ENCODE peak calls at places on chromosome 13, in seven cellular contexts. One of them, this sample, is unnamed.

GRCh38 chr13:33723772-33724435 is 94.0 kb upstream of the RFC3 start:
- DNase-seq in mesenchymal stem cell: peak; percentile 88
- DNase-seq in mesendoderm: peak; percentile 95
- DNase-seq in H9: peak; percentile 86
- DNase-seq in H1: peak; percentile 63
- DNase-seq in trophoblast cell: peak; percentile 71
- DNase-seq in IMR-90: peak; percentile 85
- DNase-seq in this sample: peak; percentile 70

GRCh38 chr13:79909664-79910063 is 428.7 kb downstream of the NDFIP2 start:
- DNase-seq in mesenchymal stem cell: no peak
- DNase-seq in IMR-90: no peak
- DNase-seq in mesendoderm: no peak
- DNase-seq in H1: no peak
- DNase-seq in H9: no peak
- DNase-seq in trophoblast cell: no peak
- DNase-seq in this sample: no peak

GRCh38 chr13:83880275-83881027 is 1.8 kb downstream of the SLITRK1 start:
- DNase-seq in mesenchymal stem cell: no peak
- DNase-seq in IMR-90: no peak
- DNase-seq in H1: peak; percentile 48
- DNase-seq in H9: peak; percentile 30
- DNase-seq in mesendoderm: no peak
- DNase-seq in trophoblast cell: no peak
- DNase-seq in this sample: no peak

GRCh38 chr13:62781866-62782265 is 1366.2 kb upstream of the PCDH20 start:
- DNase-seq in mesenchymal stem cell: no peak
- DNase-seq in mesendoderm: no peak
- DNase-seq in IMR-90: peak; percentile 66
- DNase-seq in trophoblast cell: no peak
- DNase-seq in H9: no peak
- DNase-seq in H1: no peak
- DNase-seq in this sample: no peak

GRCh38 chr13:30690282-30691188 is 44.8 kb upstream of the ALOX5AP start:
- DNase-seq in H9: no peak
- DNase-seq in H1: no peak
- DNase-seq in mesenchymal stem cell: peak; percentile 97
- DNase-seq in IMR-90: peak; percentile 99
- DNase-seq in trophoblast cell: peak; percentile 92
- DNase-seq in mesendoderm: peak; percentile 44
- DNase-seq in this sample: no peak

GRCh38 chr13:76350399-76350798 is 535.8 kb downstream of the KCTD12 start:
- DNase-seq in H9: no peak
- DNase-seq in IMR-90: peak; percentile 16
- DNase-seq in mesenchymal stem cell: peak; percentile 26
- DNase-seq in H1: no peak
- DNase-seq in mesendoderm: no peak
- DNase-seq in trophoblast cell: peak; percentile 38
- DNase-seq in this sample: no peak

GRCh38 chr13:113442354-113442984 is 10.8 kb downstream of the ADPRHL1 start:
- DNase-seq in mesendoderm: no peak
- DNase-seq in mesenchymal stem cell: no peak
- DNase-seq in H9: no peak
- DNase-seq in IMR-90: no peak
- DNase-seq in trophoblast cell: no peak
- DNase-seq in H1: no peak
- DNase-seq in this sample: no peak

GRCh38 chr13:111912991-111913781 is 153.8 kb upstream of the SOX1 start:
- DNase-seq in H1: peak; percentile 39
- DNase-seq in IMR-90: no peak
- DNase-seq in mesendoderm: no peak
- DNase-seq in mesenchymal stem cell: no peak
- DNase-seq in H9: peak; percentile 22
- DNase-seq in trophoblast cell: peak; percentile 69
- DNase-seq in this sample: no peak

GRCh38 chr13:31965361-31966066 is 66.1 kb upstream of the FRY start:
- DNase-seq in H9: no peak
- DNase-seq in mesendoderm: no peak
- DNase-seq in IMR-90: peak; percentile 84
- DNase-seq in H1: no peak
- DNase-seq in mesenchymal stem cell: peak; percentile 91
- DNase-seq in trophoblast cell: no peak
- DNase-seq in this sample: no peak

GRCh38 chr13:73336789-73337188 is 278.0 kb downstream of the KLF5 start:
- DNase-seq in mesendoderm: no peak
- DNase-seq in trophoblast cell: peak; percentile 71
- DNase-seq in IMR-90: no peak
- DNase-seq in H1: no peak
- DNase-seq in mesenchymal stem cell: no peak
- DNase-seq in H9: no peak
- DNase-seq in this sample: no peak

GRCh38 chr13:84137292-84137691 is 255.0 kb upstream of the SLITRK1 start:
- DNase-seq in H1: no peak
- DNase-seq in mesenchymal stem cell: peak; percentile 28
- DNase-seq in H9: no peak
- DNase-seq in mesendoderm: no peak
- DNase-seq in trophoblast cell: no peak
- DNase-seq in IMR-90: no peak
- DNase-seq in this sample: no peak

GRCh38 chr13:98761126-98761978 is 8.9 kb upstream of the SLC15A1 start:
- DNase-seq in mesenchymal stem cell: peak; percentile 85
- DNase-seq in mesendoderm: no peak
- DNase-seq in IMR-90: peak; percentile 74
- DNase-seq in trophoblast cell: no peak
- DNase-seq in H9: no peak
- DNase-seq in H1: no peak
- DNase-seq in this sample: no peak

GRCh38 chr13:88586263-88586662 is 915.1 kb downstream of the SLITRK5 start:
- DNase-seq in IMR-90: no peak
- DNase-seq in trophoblast cell: no peak
- DNase-seq in H9: no peak
- DNase-seq in mesendoderm: peak; percentile 40
- DNase-seq in mesenchymal stem cell: peak; percentile 11
- DNase-seq in H1: no peak
- DNase-seq in this sample: no peak

GRCh38 chr13:59319276-59319675 is 844.5 kb downstream of the DIAPH3 start:
- DNase-seq in IMR-90: no peak
- DNase-seq in mesenchymal stem cell: no peak
- DNase-seq in trophoblast cell: no peak
- DNase-seq in H9: no peak
- DNase-seq in H1: no peak
- DNase-seq in mesendoderm: no peak
- DNase-seq in this sample: no peak

GRCh38 chr13:96542986-96543385 is 451.3 kb downstream of the OXGR1 start:
- DNase-seq in H9: no peak
- DNase-seq in mesenchymal stem cell: no peak
- DNase-seq in H1: no peak
- DNase-seq in mesendoderm: no peak
- DNase-seq in IMR-90: no peak
- DNase-seq in trophoblast cell: peak; percentile 68
- DNase-seq in this sample: no peak

GRCh38 chr13:98335721-98336120 is 158.7 kb upstream of the RNF113B start:
- DNase-seq in trophoblast cell: no peak
- DNase-seq in H9: no peak
- DNase-seq in mesendoderm: peak; percentile 62
- DNase-seq in mesenchymal stem cell: no peak
- DNase-seq in H1: no peak
- DNase-seq in IMR-90: no peak
- DNase-seq in this sample: no peak

GRCh38 chr13:38045278-38046048 is 175.9 kb upstream of the TRPC4 start:
- DNase-seq in trophoblast cell: peak; percentile 7
- DNase-seq in H1: no peak
- DNase-seq in H9: peak; percentile 43
- DNase-seq in mesendoderm: peak; percentile 76
- DNase-seq in mesenchymal stem cell: peak; percentile 61
- DNase-seq in IMR-90: peak; percentile 33
- DNase-seq in this sample: peak; percentile 3

GRCh38 chr13:86909318-86909717 is 761.9 kb upstream of the SLITRK5 start:
- DNase-seq in mesendoderm: no peak
- DNase-seq in IMR-90: no peak
- DNase-seq in mesenchymal stem cell: no peak
- DNase-seq in H1: no peak
- DNase-seq in H9: no peak
- DNase-seq in trophoblast cell: no peak
- DNase-seq in this sample: no peak

GRCh38 chr13:73957889-73958288 is 176.3 kb downstream of the KLF12 start:
- DNase-seq in trophoblast cell: no peak
- DNase-seq in H1: no peak
- DNase-seq in IMR-90: no peak
- DNase-seq in H9: no peak
- DNase-seq in mesenchymal stem cell: no peak
- DNase-seq in mesendoderm: no peak
- DNase-seq in this sample: no peak

GRCh38 chr13:34864650-34865049 is 77.4 kb upstream of the NBEA start:
- DNase-seq in mesendoderm: no peak
- DNase-seq in trophoblast cell: no peak
- DNase-seq in H9: no peak
- DNase-seq in H1: no peak
- DNase-seq in mesenchymal stem cell: no peak
- DNase-seq in IMR-90: no peak
- DNase-seq in this sample: no peak

GRCh38 chr13:48831248-48831647 is 144.5 kb upstream of the FNDC3A start:
- DNase-seq in mesendoderm: no peak
- DNase-seq in H9: no peak
- DNase-seq in IMR-90: peak; percentile 31
- DNase-seq in trophoblast cell: no peak
- DNase-seq in H1: no peak
- DNase-seq in mesenchymal stem cell: peak; percentile 32
- DNase-seq in this sample: no peak

GRCh38 chr13:113471844-113472243 is 18.6 kb upstream of the ADPRHL1 start:
- DNase-seq in IMR-90: no peak
- DNase-seq in H1: no peak
- DNase-seq in mesendoderm: no peak
- DNase-seq in mesenchymal stem cell: no peak
- DNase-seq in H9: no peak
- DNase-seq in trophoblast cell: no peak
- DNase-seq in this sample: no peak

GRCh38 chr13:112374271-112374670 is 1.9 kb upstream of the SPACA7 start:
- DNase-seq in IMR-90: no peak
- DNase-seq in trophoblast cell: no peak
- DNase-seq in mesendoderm: no peak
- DNase-seq in mesenchymal stem cell: no peak
- DNase-seq in H1: no peak
- DNase-seq in H9: no peak
- DNase-seq in this sample: no peak

GRCh38 chr13:95188128-95188527 is 113.1 kb downstream of the ABCC4 start:
- DNase-seq in IMR-90: no peak
- DNase-seq in trophoblast cell: no peak
- DNase-seq in H9: no peak
- DNase-seq in mesenchymal stem cell: peak; percentile 30
- DNase-seq in H1: no peak
- DNase-seq in mesendoderm: no peak
- DNase-seq in this sample: no peak

GRCh38 chr13:31951215-31951678 is 80.3 kb upstream of the FRY start:
- DNase-seq in trophoblast cell: peak; percentile 64
- DNase-seq in mesenchymal stem cell: peak; percentile 82
- DNase-seq in H1: no peak
- DNase-seq in IMR-90: peak; percentile 70
- DNase-seq in mesendoderm: peak; percentile 19
- DNase-seq in H9: no peak
- DNase-seq in this sample: no peak

GRCh38 chr13:98503175-98504028 is 73.5 kb downstream of the STK24 start:
- DNase-seq in H1: no peak
- DNase-seq in mesenchymal stem cell: peak; percentile 36
- DNase-seq in IMR-90: peak; percentile 38
- DNase-seq in trophoblast cell: no peak
- DNase-seq in mesendoderm: no peak
- DNase-seq in H9: no peak
- DNase-seq in this sample: no peak

GRCh38 chr13:72970956-72971355 is 87.8 kb upstream of the KLF5 start:
- DNase-seq in H1: no peak
- DNase-seq in mesendoderm: peak; percentile 14
- DNase-seq in trophoblast cell: peak; percentile 41
- DNase-seq in H9: no peak
- DNase-seq in IMR-90: peak; percentile 57
- DNase-seq in mesenchymal stem cell: no peak
- DNase-seq in this sample: no peak

DNA sequence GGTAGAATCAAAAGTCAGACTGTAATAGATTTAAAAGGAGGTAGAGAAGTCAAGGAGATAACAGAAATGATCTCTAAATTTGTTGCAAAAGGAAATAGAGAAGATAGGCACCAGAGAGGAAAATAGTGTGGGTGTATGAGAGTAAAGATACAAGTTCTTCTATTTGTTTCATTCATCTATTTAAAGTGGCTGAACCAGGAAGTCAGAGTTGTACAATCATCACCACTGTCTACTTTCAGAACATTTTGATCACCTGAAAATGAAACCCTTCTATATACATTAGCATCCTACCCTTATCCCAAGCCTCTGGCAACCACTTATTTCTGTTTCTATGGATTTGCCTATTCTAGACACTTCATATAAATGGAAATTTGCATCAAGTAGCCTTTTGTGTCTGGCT is 36.7 kb downstream of the INTS6 start:
- DNase-seq in IMR-90: no peak
- DNase-seq in trophoblast cell: no peak
- DNase-seq in H9: no peak
- DNase-seq in H1: no peak
- DNase-seq in mesendoderm: no peak
- DNase-seq in mesenchymal stem cell: no peak
- DNase-seq in this sample: no peak
- H3K4me2 ChIP-seq in IMR-90: no peak overlapping the region
- H3K4me2 ChIP-seq in trophoblast cell: no peak overlapping the region
- H3K4me2 ChIP-seq in H9: no peak overlapping the region
- H3K4me2 ChIP-seq in H1: no peak overlapping the region
- H3K4me2 ChIP-seq in mesendoderm: no peak overlapping the region
- H3K4me2 ChIP-seq in mesenchymal stem cell: no peak overlapping the region
- H3K4me2 ChIP-seq in this sample: no peak overlapping the region

GRCh38 chr13:45850020-45850613 is 1.4 kb downstream of the SIAH3 start:
- DNase-seq in IMR-90: no peak
- DNase-seq in mesenchymal stem cell: no peak
- DNase-seq in H1: peak; percentile 58
- DNase-seq in mesendoderm: peak; percentile 42
- DNase-seq in trophoblast cell: no peak
- DNase-seq in H9: peak; percentile 32
- DNase-seq in this sample: no peak
- H2AK5ac ChIP-seq in IMR-90: no peak overlapping the region
- H2AK5ac ChIP-seq in mesenchymal stem cell: no peak overlapping the region
- H2AK5ac ChIP-seq in H1: no peak overlapping the region
- H2AK5ac ChIP-seq in mesendoderm: no peak overlapping the region
- H2AK5ac ChIP-seq in trophoblast cell: no peak overlapping the region
- H2AK5ac ChIP-seq in H9: no peak overlapping the region
- H2AK5ac ChIP-seq in this sample: no peak overlapping the region

DNA sequence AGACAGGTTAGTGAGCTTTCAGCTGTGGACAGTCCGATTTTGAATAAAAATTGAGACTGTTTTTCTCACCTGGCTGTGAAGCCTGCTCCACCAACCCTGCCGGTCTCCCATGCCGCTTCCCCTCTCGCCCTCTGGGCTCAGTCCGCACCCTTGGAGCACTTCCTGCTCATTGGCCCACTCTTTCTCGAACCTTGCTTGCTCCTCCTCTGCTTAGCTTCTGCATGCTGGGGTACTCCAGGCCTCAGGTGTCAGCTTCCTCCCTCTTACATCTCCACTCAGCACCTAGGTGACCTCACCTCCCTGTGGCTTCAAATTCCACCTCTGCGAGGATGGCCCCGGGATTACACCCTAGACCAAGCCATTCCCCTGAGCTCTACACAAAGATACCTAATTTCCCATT is 39.6 kb downstream of the C13orf42 start:
- DNase-seq in mesenchymal stem cell: no peak
- DNase-seq in H1: no peak
- DNase-seq in H9: peak; percentile 38
- DNase-seq in mesendoderm: peak; percentile 53
- DNase-seq in trophoblast cell: no peak
- DNase-seq in IMR-90: no peak
- DNase-seq in this sample: no peak
- H3K4me2 ChIP-seq in mesenchymal stem cell: no peak overlapping the region
- H3K4me2 ChIP-seq in H1: no peak overlapping the region
- H3K4me2 ChIP-seq in H9: no peak overlapping the region
- H3K4me2 ChIP-seq in mesendoderm: no peak overlapping the region
- H3K4me2 ChIP-seq in trophoblast cell: no peak overlapping the region
- H3K4me2 ChIP-seq in IMR-90: no peak overlapping the region
- H3K4me2 ChIP-seq in this sample: no peak overlapping the region

GRCh38 chr13:24802074-24802473 is 38.1 kb downstream of the RNF17 start:
- DNase-seq in IMR-90: no peak
- DNase-seq in H9: no peak
- DNase-seq in H1: no peak
- DNase-seq in mesendoderm: no peak
- DNase-seq in trophoblast cell: no peak
- DNase-seq in mesenchymal stem cell: peak; percentile 6
- DNase-seq in this sample: no peak
- H2AK5ac ChIP-seq in IMR-90: no peak overlapping the region
- H2AK5ac ChIP-seq in H9: no peak overlapping the region
- H2AK5ac ChIP-seq in H1: no peak overlapping the region
- H2AK5ac ChIP-seq in mesendoderm: no peak overlapping the region
- H2AK5ac ChIP-seq in trophoblast cell: no peak overlapping the region
- H2AK5ac ChIP-seq in mesenchymal stem cell: no peak overlapping the region
- H2AK5ac ChIP-seq in this sample: no peak overlapping the region